ENCODE peak calls at places on chromosomes 12 and 14, in eight cellular contexts. P, U, H, V, N, C, G and D are unnamed samples.

GRCh38 chr12:130049666-130050065 is 112.6 kb upstream of the FZD10 start:
- DNase-seq in V (no peak), N (no peak), C (no peak), H (no peak), P (no peak), U (no peak), G (no peak), D (no peak)

GRCh38 chr14:49959822-49960408 is 67.0 kb downstream of the ARF6 start:
- DNase-seq in U (no peak), N (no peak), P (no peak), C (no peak), H (no peak), V (no peak), G (no peak), D (no peak)

GRCh38 chr12:5497329-5498058 is 65.6 kb downstream of the NTF3 start:
- DNase-seq in C (no peak), U (no peak), V (no peak), G (no peak), H (no peak), P (no peak), N (no peak), D (no peak)

GRCh38 chr12:112868459-112869041 is 38.2 kb upstream of the OAS1 start:
- DNase-seq in G (no peak), N (no peak), V (no peak), U (no peak), P (no peak), C (peak), H (no peak), D (no peak)

GRCh38 chr12:94191023-94191422 is 42.6 kb downstream of the PLXNC1 start:
- DNase-seq in H (no peak), G (no peak), N (no peak), P (no peak), U (no peak), C (no peak), V (no peak), D (no peak)

GRCh38 chr12:7154901-7155470 is 24.8 kb downstream of the CLSTN3 start:
- DNase-seq in P (no peak), N (no peak), G (no peak), V (no peak), U (no peak), C (no peak), H (no peak), D (no peak)

GRCh38 chr12:51915003-51915625 is 7.8 kb downstream of the ACVRL1 start:
- DNase-seq in G (no peak), C (no peak), U (no peak), P (no peak), N (no peak), H (no peak), V (no peak), D (no peak)

GRCh38 chr12:125203145-125203765 is 138.0 kb downstream of the AACS start:
- DNase-seq in V (no peak), H (no peak), G (no peak), C (no peak), P (no peak), U (peak), N (no peak), D (peak)

GRCh38 chr12:96502949-96503532 is 13.7 kb downstream of the CFAP54 start:
- DNase-seq in U (no peak), V (no peak), H (no peak), G (no peak), N (no peak), C (no peak), P (no peak), D (no peak)

GRCh38 chr12:96502477-96502876 is 13.1 kb downstream of the CFAP54 start:
- DNase-seq in U (peak), N (no peak), P (no peak), H (no peak), G (no peak), V (no peak), C (peak), D (peak)

GRCh38 chr12:96501139-96501741 is 11.9 kb downstream of the CFAP54 start:
- DNase-seq in G (no peak), H (no peak), C (peak), N (no peak), U (peak), V (peak), P (no peak), D (peak)

GRCh38 chr12:96501908-96502307 is 12.5 kb downstream of the CFAP54 start:
- DNase-seq in G (no peak), V (no peak), P (no peak), N (no peak), U (no peak), C (no peak), H (no peak), D (no peak)

GRCh38 chr12:96500686-96501085 is 11.3 kb downstream of the CFAP54 start:
- DNase-seq in H (no peak), V (no peak), P (no peak), U (peak), C (no peak), G (no peak), N (no peak), D (peak)
- TF ChIP-seq CTCF in H (no peak), V (peak), P (no peak), U (peak), C (peak), G (peak), N (peak), D (peak)

DNA sequence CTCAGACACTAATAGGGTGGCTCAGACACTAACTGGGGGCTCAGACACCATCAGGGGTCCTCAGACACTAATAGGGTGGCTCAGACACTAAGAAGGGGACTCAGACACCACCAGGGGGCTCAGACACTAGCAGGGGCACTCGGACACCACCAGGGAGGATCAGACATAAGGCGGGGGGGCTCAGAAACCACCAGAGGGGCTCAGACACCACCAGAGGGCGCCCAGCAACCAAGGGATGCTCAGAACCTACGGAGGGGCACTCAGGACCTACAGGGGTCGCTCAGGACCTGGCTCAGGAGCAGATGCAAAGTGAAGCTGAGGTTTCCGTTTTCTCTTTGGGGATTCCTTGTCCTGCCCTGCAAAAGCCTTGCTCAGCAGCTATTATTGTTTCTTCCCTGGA is 448.5 kb downstream of the TMEM121 start:
- DNase-seq in G (no peak), C (no peak), N (no peak), V (no peak), P (no peak), U (no peak), H (no peak), D (no peak)
- TF ChIP-seq CTCF in G (no peak), C (no peak), N (no peak), V (no peak), P (no peak), U (no peak), H (no peak), D (no peak)

DNA sequence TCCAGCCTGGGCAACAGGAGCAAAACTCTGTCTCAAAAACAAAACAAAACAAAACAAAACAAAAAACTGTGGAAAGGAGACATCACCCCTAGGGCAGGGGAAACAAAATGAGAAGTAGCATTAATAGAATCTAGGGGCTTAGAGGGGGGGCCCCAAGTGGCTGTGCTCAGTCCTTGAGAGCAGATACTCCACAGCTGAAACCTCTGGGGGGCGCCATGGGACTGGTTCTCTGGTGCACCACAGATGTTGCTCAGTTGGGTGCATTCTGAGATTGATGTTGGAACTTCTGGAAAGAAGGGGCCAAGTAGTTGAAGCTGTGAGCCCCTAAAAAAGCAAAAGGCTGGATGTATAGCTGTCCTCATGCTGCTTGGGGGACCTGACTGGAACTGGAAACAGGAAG is 11.8 kb upstream of the SYNE2 start:
- DNase-seq in N (no peak), C (no peak), G (no peak), H (no peak), V (no peak), P (no peak), U (no peak), D (peak)
- TF ChIP-seq CTCF in N (no peak), C (peak), G (no peak), H (no peak), V (no peak), P (no peak), U (no peak), D (peak)

DNA sequence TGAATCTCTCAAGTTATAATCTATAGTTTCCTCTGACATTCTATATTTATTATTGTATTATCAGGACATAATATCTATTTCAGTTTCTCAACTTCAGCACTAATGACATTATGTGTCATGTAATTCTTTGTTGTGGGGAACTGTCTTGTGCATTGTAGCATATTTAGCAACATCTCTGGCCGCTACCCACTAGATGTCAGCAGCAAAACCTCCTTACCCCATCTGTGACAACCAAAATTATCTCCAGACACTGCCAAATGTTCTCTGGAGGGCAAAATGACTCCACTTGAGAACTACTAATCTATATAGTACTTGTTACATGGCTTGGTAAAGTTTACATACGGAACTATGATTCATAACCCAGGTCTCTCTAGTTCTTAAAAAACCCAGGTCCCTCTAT is 110.2 kb downstream of the RASSF9 start:
- DNase-seq in C (no peak), N (no peak), P (no peak), V (no peak), G (no peak), U (peak), H (no peak), D (peak)
- TF ChIP-seq CTCF in C (no peak), N (no peak), P (no peak), V (no peak), G (no peak), U (no peak), H (no peak), D (no peak)

DNA sequence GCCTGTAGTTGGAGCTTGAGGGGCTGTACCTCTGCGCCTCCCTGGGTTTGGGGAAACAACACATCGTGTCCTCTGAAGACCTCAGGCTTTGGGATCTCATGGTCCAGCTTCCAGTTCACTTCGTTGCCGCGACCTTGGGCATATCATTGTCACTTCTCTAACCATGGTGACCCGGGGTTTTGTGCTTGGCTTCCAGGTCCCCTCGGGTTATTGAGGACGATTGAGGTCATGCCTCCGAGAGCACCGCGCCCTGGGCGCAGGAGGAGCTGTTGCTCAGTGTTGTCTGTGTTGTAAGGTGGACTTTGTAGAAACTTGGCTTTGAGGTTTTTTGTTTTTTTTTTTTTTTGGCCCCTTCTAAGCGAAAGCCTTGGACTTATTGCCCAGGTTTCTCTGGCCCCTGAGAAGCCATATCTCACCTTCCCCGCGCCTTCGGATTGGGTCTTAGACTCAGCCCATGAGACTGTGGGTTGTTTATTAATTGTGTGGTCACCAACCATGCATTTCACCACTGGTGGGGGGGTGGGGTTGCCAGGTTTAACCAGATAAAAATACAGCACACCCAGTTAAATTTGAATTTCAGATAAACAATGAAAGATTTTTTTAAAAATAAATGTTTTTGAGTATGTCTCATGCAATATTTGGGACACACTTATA is 2.6 kb downstream of the BCL7A start:
- DNase-seq in N (no peak), C (peak), V (no peak), G (no peak), U (no peak), H (no peak), P (no peak), D (no peak)
- TF ChIP-seq CTCF in N (no peak), C (no peak), V (no peak), G (no peak), U (no peak), H (no peak), P (no peak), D (no peak)

DNA sequence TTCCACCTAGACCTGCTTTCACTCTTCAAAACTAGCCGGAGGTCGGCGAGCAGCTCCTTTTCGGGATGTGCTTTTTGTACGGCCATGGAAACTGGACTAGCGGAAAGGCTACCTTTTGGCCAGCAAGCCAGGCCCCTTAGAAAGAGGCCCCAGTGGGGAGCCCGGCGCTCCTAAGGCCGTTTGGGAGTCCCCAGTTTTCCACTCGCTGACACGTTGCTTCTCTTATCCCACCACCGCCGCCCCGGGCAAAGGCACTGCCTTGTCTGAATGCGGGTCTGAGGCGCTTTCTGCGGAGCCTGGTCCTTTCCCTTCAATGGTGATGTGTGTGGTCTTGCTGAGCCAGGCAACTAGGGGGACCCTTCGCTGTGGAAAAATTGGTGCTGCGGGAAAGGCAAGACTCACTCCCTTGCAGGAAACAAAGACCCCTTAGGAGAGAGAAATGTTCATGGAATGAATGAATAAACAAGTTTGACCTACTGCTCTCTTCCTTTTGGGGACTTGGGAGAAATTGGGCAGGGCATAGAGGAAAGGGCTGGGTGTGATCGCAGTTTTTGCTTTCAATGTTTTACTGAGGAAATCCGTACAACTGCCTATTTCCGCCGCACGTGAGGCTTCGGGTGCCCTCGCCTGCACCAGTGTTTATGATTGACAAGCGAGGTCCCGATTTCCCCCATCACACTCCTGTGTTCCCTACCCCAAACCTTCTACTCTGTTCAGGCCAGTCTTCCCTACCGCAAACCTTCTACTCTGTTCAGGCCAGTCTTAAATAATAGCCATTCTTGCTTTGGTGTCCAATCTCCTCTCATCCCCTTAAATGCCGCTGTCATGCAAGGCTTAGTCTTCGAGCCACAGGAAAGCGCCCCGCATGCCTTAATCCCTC is 970 bp upstream of the SLC38A2 start:
- DNase-seq in H (peak), P (peak), U (peak), V (peak), C (peak), N (no peak), G (no peak), D (peak)
- TF ChIP-seq CTCF in H (no peak), P (no peak), U (peak), V (no peak), C (no peak), N (peak), G (peak), D (peak)

DNA sequence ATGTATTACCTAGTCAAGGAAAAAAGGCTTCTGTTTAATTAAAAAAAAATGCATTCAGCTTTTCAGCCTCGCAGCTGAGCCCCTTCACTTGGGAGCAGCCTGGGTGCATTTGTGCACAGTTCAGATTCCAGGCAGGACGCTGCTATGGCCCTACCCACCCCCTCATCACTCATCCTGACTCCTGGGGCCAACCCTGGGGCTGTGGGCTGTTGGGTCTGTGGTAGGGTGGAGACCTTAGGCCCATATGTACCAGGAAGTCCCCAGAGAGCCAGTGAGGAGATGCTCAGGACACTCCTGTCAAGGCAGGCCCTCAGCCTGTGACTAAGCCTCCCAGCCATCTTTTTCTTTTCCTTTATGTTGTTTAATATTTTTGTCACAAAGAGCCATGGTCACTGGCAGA is 9.3 kb upstream of the CDCA4 start:
- DNase-seq in U (no peak), G (no peak), N (no peak), C (no peak), P (no peak), V (no peak), H (no peak), D (no peak)
- TF ChIP-seq CTCF in U (no peak), G (no peak), N (no peak), C (no peak), P (no peak), V (no peak), H (no peak), D (no peak)